ENCODE peak calls at places on chromosomes 6 and 20, in ten cellular contexts. One of them, this sample, is unnamed.

GRCh38 chr6:43570876-43571441 is 4.9 kb downstream of the XPO5 start:
- DNase-seq in AG08395: no peak
- DNase-seq in effector memory CD4-positive, alpha-beta T cell: no peak
- DNase-seq in NCI-H1930: no peak
- DNase-seq in HAP-1: no peak
- DNase-seq in HT-29: no peak
- DNase-seq in uterus: no peak
- DNase-seq in HTR-8/SVneo: no peak
- DNase-seq in GM04504: no peak
- DNase-seq in HFFc6: no peak
- DNase-seq in this sample: no peak

GRCh38 chr6:27757307-27757706 is 154.9 kb downstream of the OR2B2 start:
- DNase-seq in AG08395: no peak
- DNase-seq in effector memory CD4-positive, alpha-beta T cell: no peak
- DNase-seq in NCI-H1930: peak
- DNase-seq in HAP-1: no peak
- DNase-seq in HT-29: no peak
- DNase-seq in uterus: no peak
- DNase-seq in HTR-8/SVneo: no peak
- DNase-seq in GM04504: no peak
- DNase-seq in HFFc6: no peak
- DNase-seq in this sample: no peak

GRCh38 chr6:12911387-12911960 is 194.9 kb downstream of the PHACTR1 start:
- DNase-seq in AG08395: peak
- DNase-seq in effector memory CD4-positive, alpha-beta T cell: no peak
- DNase-seq in NCI-H1930: no peak
- DNase-seq in HAP-1: peak
- DNase-seq in HT-29: peak
- DNase-seq in uterus: no peak
- DNase-seq in HTR-8/SVneo: no peak
- DNase-seq in GM04504: no peak
- DNase-seq in HFFc6: peak
- DNase-seq in this sample: no peak

GRCh38 chr6:105179244-105180065 is at the start of gene POPDC3:
- DNase-seq in AG08395: peak
- DNase-seq in effector memory CD4-positive, alpha-beta T cell: no peak
- DNase-seq in NCI-H1930: peak
- DNase-seq in HAP-1: peak
- DNase-seq in HT-29: no peak
- DNase-seq in uterus: no peak
- DNase-seq in HTR-8/SVneo: peak
- DNase-seq in GM04504: no peak
- DNase-seq in HFFc6: peak
- DNase-seq in this sample: no peak

GRCh38 chr20:50470249-50470858 is 39.8 kb upstream of the PTPN1 start:
- DNase-seq in AG08395: no peak
- DNase-seq in effector memory CD4-positive, alpha-beta T cell: no peak
- DNase-seq in NCI-H1930: no peak
- DNase-seq in HAP-1: no peak
- DNase-seq in HT-29: no peak
- DNase-seq in uterus: no peak
- DNase-seq in HTR-8/SVneo: no peak
- DNase-seq in GM04504: no peak
- DNase-seq in HFFc6: no peak
- DNase-seq in this sample: no peak

GRCh38 chr6:88492824-88493223 is 326.7 kb upstream of the CNR1 start:
- DNase-seq in AG08395: peak
- DNase-seq in effector memory CD4-positive, alpha-beta T cell: no peak
- DNase-seq in NCI-H1930: no peak
- DNase-seq in HAP-1: peak
- DNase-seq in HT-29: peak
- DNase-seq in uterus: no peak
- DNase-seq in HTR-8/SVneo: peak
- DNase-seq in GM04504: peak
- DNase-seq in HFFc6: peak
- DNase-seq in this sample: no peak

GRCh38 chr6:125872259-125872921 is 81.6 kb downstream of the NCOA7 start:
- DNase-seq in AG08395: no peak
- DNase-seq in effector memory CD4-positive, alpha-beta T cell: no peak
- DNase-seq in NCI-H1930: no peak
- DNase-seq in HAP-1: no peak
- DNase-seq in HT-29: peak
- DNase-seq in uterus: no peak
- DNase-seq in HTR-8/SVneo: peak
- DNase-seq in GM04504: no peak
- DNase-seq in HFFc6: peak
- DNase-seq in this sample: no peak

GRCh38 chr6:87731818-87732661 is 30.0 kb upstream of the AKIRIN2 start:
- DNase-seq in AG08395: peak
- DNase-seq in effector memory CD4-positive, alpha-beta T cell: no peak
- DNase-seq in NCI-H1930: no peak
- DNase-seq in HAP-1: no peak
- DNase-seq in HT-29: peak
- DNase-seq in uterus: peak
- DNase-seq in HTR-8/SVneo: peak
- DNase-seq in GM04504: peak
- DNase-seq in HFFc6: peak
- DNase-seq in this sample: peak

GRCh38 chr6:128494440-128494839 is 26.0 kb downstream of the PTPRK start:
- DNase-seq in AG08395: no peak
- DNase-seq in effector memory CD4-positive, alpha-beta T cell: no peak
- DNase-seq in NCI-H1930: no peak
- DNase-seq in HAP-1: peak
- DNase-seq in HT-29: no peak
- DNase-seq in uterus: no peak
- DNase-seq in HTR-8/SVneo: no peak
- DNase-seq in GM04504: no peak
- DNase-seq in HFFc6: no peak
- DNase-seq in this sample: no peak

GRCh38 chr20:22582960-22583772 is 1.2 kb downstream of the FOXA2 start:
- DNase-seq in AG08395: no peak
- DNase-seq in effector memory CD4-positive, alpha-beta T cell: no peak
- DNase-seq in NCI-H1930: no peak
- DNase-seq in HAP-1: no peak
- DNase-seq in HT-29: peak
- DNase-seq in uterus: no peak
- DNase-seq in HTR-8/SVneo: no peak
- DNase-seq in GM04504: no peak
- DNase-seq in HFFc6: no peak
- DNase-seq in this sample: no peak

GRCh38 chr6:72963946-72964345 is 261.4 kb downstream of the KHDC1L start:
- DNase-seq in AG08395: no peak
- DNase-seq in effector memory CD4-positive, alpha-beta T cell: no peak
- DNase-seq in NCI-H1930: no peak
- DNase-seq in HAP-1: no peak
- DNase-seq in HT-29: no peak
- DNase-seq in uterus: no peak
- DNase-seq in HTR-8/SVneo: no peak
- DNase-seq in GM04504: no peak
- DNase-seq in HFFc6: no peak
- DNase-seq in this sample: no peak

GRCh38 chr6:87040729-87041128 is 54.2 kb downstream of the CGA start:
- DNase-seq in AG08395: no peak
- DNase-seq in effector memory CD4-positive, alpha-beta T cell: no peak
- DNase-seq in NCI-H1930: no peak
- DNase-seq in HAP-1: no peak
- DNase-seq in HT-29: no peak
- DNase-seq in uterus: no peak
- DNase-seq in HTR-8/SVneo: no peak
- DNase-seq in GM04504: no peak
- DNase-seq in HFFc6: no peak
- DNase-seq in this sample: no peak

GRCh38 chr6:159065091-159065490 is 20.3 kb upstream of the TAGAP start:
- DNase-seq in AG08395: no peak
- DNase-seq in effector memory CD4-positive, alpha-beta T cell: no peak
- DNase-seq in NCI-H1930: no peak
- DNase-seq in HAP-1: no peak
- DNase-seq in HT-29: no peak
- DNase-seq in uterus: no peak
- DNase-seq in HTR-8/SVneo: no peak
- DNase-seq in GM04504: no peak
- DNase-seq in HFFc6: no peak
- DNase-seq in this sample: no peak

GRCh38 chr6:36701401-36701991 is 3.9 kb downstream of the RAB44 start:
- DNase-seq in AG08395: no peak
- DNase-seq in effector memory CD4-positive, alpha-beta T cell: no peak
- DNase-seq in NCI-H1930: no peak
- DNase-seq in HAP-1: no peak
- DNase-seq in HT-29: peak
- DNase-seq in uterus: no peak
- DNase-seq in HTR-8/SVneo: no peak
- DNase-seq in GM04504: no peak
- DNase-seq in HFFc6: peak
- DNase-seq in this sample: no peak

GRCh38 chr20:7025635-7026034 is 258.1 kb downstream of the BMP2 start:
- DNase-seq in AG08395: no peak
- DNase-seq in effector memory CD4-positive, alpha-beta T cell: no peak
- DNase-seq in NCI-H1930: no peak
- DNase-seq in HAP-1: no peak
- DNase-seq in HT-29: no peak
- DNase-seq in uterus: no peak
- DNase-seq in HTR-8/SVneo: no peak
- DNase-seq in GM04504: no peak
- DNase-seq in HFFc6: no peak
- DNase-seq in this sample: no peak

GRCh38 chr20:15119852-15120251 is 782.4 kb upstream of the FLRT3 start:
- DNase-seq in AG08395: no peak
- DNase-seq in effector memory CD4-positive, alpha-beta T cell: no peak
- DNase-seq in NCI-H1930: no peak
- DNase-seq in HAP-1: no peak
- DNase-seq in HT-29: no peak
- DNase-seq in uterus: no peak
- DNase-seq in HTR-8/SVneo: no peak
- DNase-seq in GM04504: no peak
- DNase-seq in HFFc6: no peak
- DNase-seq in this sample: no peak

GRCh38 chr6:79872986-79873385 is 74.4 kb downstream of the ELOVL4 start:
- DNase-seq in AG08395: peak
- DNase-seq in effector memory CD4-positive, alpha-beta T cell: no peak
- DNase-seq in NCI-H1930: no peak
- DNase-seq in HAP-1: no peak
- DNase-seq in HT-29: no peak
- DNase-seq in uterus: no peak
- DNase-seq in HTR-8/SVneo: no peak
- DNase-seq in GM04504: peak
- DNase-seq in HFFc6: peak
- DNase-seq in this sample: no peak

GRCh38 chr6:135358251-135358821 is 139.2 kb downstream of the AHI1 start:
- DNase-seq in AG08395: peak
- DNase-seq in effector memory CD4-positive, alpha-beta T cell: no peak
- DNase-seq in NCI-H1930: no peak
- DNase-seq in HAP-1: no peak
- DNase-seq in HT-29: no peak
- DNase-seq in uterus: no peak
- DNase-seq in HTR-8/SVneo: peak
- DNase-seq in GM04504: peak
- DNase-seq in HFFc6: peak
- DNase-seq in this sample: peak

GRCh38 chr6:50187212-50188055 is 137.7 kb upstream of the DEFB112 start:
- DNase-seq in AG08395: no peak
- DNase-seq in effector memory CD4-positive, alpha-beta T cell: no peak
- DNase-seq in NCI-H1930: no peak
- DNase-seq in HAP-1: no peak
- DNase-seq in HT-29: no peak
- DNase-seq in uterus: no peak
- DNase-seq in HTR-8/SVneo: no peak
- DNase-seq in GM04504: no peak
- DNase-seq in HFFc6: no peak
- DNase-seq in this sample: no peak

GRCh38 chr6:158040804-158041347 is 59.2 kb downstream of the SYNJ2 start:
- DNase-seq in AG08395: no peak
- DNase-seq in effector memory CD4-positive, alpha-beta T cell: no peak
- DNase-seq in NCI-H1930: no peak
- DNase-seq in HAP-1: no peak
- DNase-seq in HT-29: no peak
- DNase-seq in uterus: no peak
- DNase-seq in HTR-8/SVneo: no peak
- DNase-seq in GM04504: no peak
- DNase-seq in HFFc6: peak
- DNase-seq in this sample: no peak

GRCh38 chr20:63234693-63235398 is 859 bp upstream of the BIRC7 start:
- DNase-seq in AG08395: no peak
- DNase-seq in effector memory CD4-positive, alpha-beta T cell: no peak
- DNase-seq in NCI-H1930: no peak
- DNase-seq in HAP-1: peak
- DNase-seq in HT-29: peak
- DNase-seq in uterus: no peak
- DNase-seq in HTR-8/SVneo: no peak
- DNase-seq in GM04504: no peak
- DNase-seq in HFFc6: no peak
- DNase-seq in this sample: no peak

GRCh38 chr6:130912451-130912850 is 85.2 kb downstream of the SMLR1 start:
- DNase-seq in AG08395: no peak
- DNase-seq in effector memory CD4-positive, alpha-beta T cell: no peak
- DNase-seq in NCI-H1930: no peak
- DNase-seq in HAP-1: no peak
- DNase-seq in HT-29: no peak
- DNase-seq in uterus: no peak
- DNase-seq in HTR-8/SVneo: no peak
- DNase-seq in GM04504: no peak
- DNase-seq in HFFc6: no peak
- DNase-seq in this sample: no peak

GRCh38 chr6:5099537-5099936 is 14.4 kb downstream of the PPP1R3G start:
- DNase-seq in AG08395: no peak
- DNase-seq in effector memory CD4-positive, alpha-beta T cell: no peak
- DNase-seq in NCI-H1930: no peak
- DNase-seq in HAP-1: no peak
- DNase-seq in HT-29: no peak
- DNase-seq in uterus: no peak
- DNase-seq in HTR-8/SVneo: no peak
- DNase-seq in GM04504: no peak
- DNase-seq in HFFc6: no peak
- DNase-seq in this sample: no peak

GRCh38 chr20:37379967-37380828 is 34.3 kb downstream of the SRC start:
- DNase-seq in AG08395: no peak
- DNase-seq in effector memory CD4-positive, alpha-beta T cell: no peak
- DNase-seq in NCI-H1930: peak
- DNase-seq in HAP-1: no peak
- DNase-seq in HT-29: peak
- DNase-seq in uterus: no peak
- DNase-seq in HTR-8/SVneo: no peak
- DNase-seq in GM04504: no peak
- DNase-seq in HFFc6: peak
- DNase-seq in this sample: no peak

GRCh38 chr20:6051505-6051904 is 2.4 kb downstream of the LRRN4 start:
- DNase-seq in AG08395: peak
- DNase-seq in effector memory CD4-positive, alpha-beta T cell: no peak
- DNase-seq in NCI-H1930: no peak
- DNase-seq in HAP-1: no peak
- DNase-seq in HT-29: no peak
- DNase-seq in uterus: no peak
- DNase-seq in HTR-8/SVneo: no peak
- DNase-seq in GM04504: no peak
- DNase-seq in HFFc6: no peak
- DNase-seq in this sample: no peak

GRCh38 chr20:24851346-24852019 is 97.6 kb upstream of the CST7 start:
- DNase-seq in AG08395: no peak
- DNase-seq in effector memory CD4-positive, alpha-beta T cell: no peak
- DNase-seq in NCI-H1930: no peak
- DNase-seq in HAP-1: no peak
- DNase-seq in HT-29: no peak
- DNase-seq in uterus: no peak
- DNase-seq in HTR-8/SVneo: no peak
- DNase-seq in GM04504: no peak
- DNase-seq in HFFc6: no peak
- DNase-seq in this sample: no peak

GRCh38 chr6:12653396-12653910 is 63.1 kb upstream of the PHACTR1 start:
- DNase-seq in AG08395: no peak
- DNase-seq in effector memory CD4-positive, alpha-beta T cell: no peak
- DNase-seq in NCI-H1930: no peak
- DNase-seq in HAP-1: no peak
- DNase-seq in HT-29: no peak
- DNase-seq in uterus: no peak
- DNase-seq in HTR-8/SVneo: no peak
- DNase-seq in GM04504: no peak
- DNase-seq in HFFc6: no peak
- DNase-seq in this sample: no peak

GRCh38 chr6:119575721-119576120 is 226.2 kb upstream of the MAN1A1 start:
- DNase-seq in AG08395: peak
- DNase-seq in effector memory CD4-positive, alpha-beta T cell: no peak
- DNase-seq in NCI-H1930: no peak
- DNase-seq in HAP-1: no peak
- DNase-seq in HT-29: no peak
- DNase-seq in uterus: no peak
- DNase-seq in HTR-8/SVneo: peak
- DNase-seq in GM04504: peak
- DNase-seq in HFFc6: peak
- DNase-seq in this sample: peak